ENCODE peak calls at places on chromosomes 13 and 19, in nine cellular contexts. U is uterus; P is Caco-2; S is tibial artery; G is keratinocyte; X is mucosa of descending colon; Q is upper lobe of right lung; B is right lobe of liver; F is CD8-positive, alpha-beta T cell. D is an unnamed sample. For H3K4me1 and H3K9me3, the result is how much of the 10 kb centered on the place peaks cover.

GRCh38 chr13:101730420-101731000 is 278.0 kb downstream of the ITGBL1 start:
- DNase-seq in U (no peak), P (no peak), S (no peak), X (no peak), F (no peak), B (no peak), Q (no peak), G (no peak), D (no peak)

GRCh38 chr13:29753593-29754485 is 96.6 kb downstream of the UBL3 start:
- DNase-seq in X (no peak), G (no peak), S (no peak), Q (no peak), B (no peak), P (no peak), U (no peak), F (no peak), D (no peak)

GRCh38 chr19:2550431-2551171 is 74.7 kb downstream of the GADD45B start:
- DNase-seq in S (no peak), X (no peak), P (no peak), B (peak), U (no peak), F (no peak), Q (peak), G (no peak), D (no peak)

GRCh38 chr13:35720690-35721554 is 244.4 kb upstream of the MAB21L1 start:
- DNase-seq in G (no peak), U (peak), X (peak), Q (no peak), S (no peak), P (peak), F (no peak), B (no peak), D (no peak)

GRCh38 chr19:55519461-55520311 is 17.2 kb downstream of the SBK2 start:
- DNase-seq in S (no peak), P (no peak), Q (no peak), X (no peak), F (no peak), G (peak), U (no peak), B (no peak), D (no peak)

GRCh38 chr13:36454962-36455361 is 22.7 kb downstream of the CCNA1 start:
- DNase-seq in S (no peak), P (no peak), X (no peak), G (no peak), F (no peak), U (peak), B (no peak), Q (no peak), D (no peak)

GRCh38 chr13:34405410-34405809 is 536.7 kb upstream of the NBEA start:
- DNase-seq in S (no peak), U (no peak), Q (no peak), B (no peak), F (no peak), X (no peak), P (no peak), G (no peak), D (no peak)

GRCh38 chr13:112733661-112734379 is 44.0 kb downstream of the ATP11A start:
- DNase-seq in U (no peak), F (no peak), X (no peak), S (no peak), P (no peak), Q (peak), G (no peak), B (no peak), D (no peak)

GRCh38 chr19:12555456-12555930 is 4.2 kb upstream of the ZNF564 start:
- DNase-seq in Q (no peak), G (no peak), F (no peak), X (no peak), S (no peak), B (peak), P (no peak), U (no peak), D (no peak)

GRCh38 chr13:112251930-112252585 is 124.1 kb upstream of the SPACA7 start:
- DNase-seq in B (no peak), X (no peak), G (no peak), S (no peak), F (peak), U (no peak), P (no peak), Q (no peak), D (no peak)

GRCh38 chr19:42350417-42350816 is 25.0 kb downstream of the MEGF8 start:
- DNase-seq in X (no peak), B (no peak), Q (no peak), P (no peak), F (no peak), U (no peak), S (no peak), G (no peak), D (no peak)

GRCh38 chr13:106796280-106797047 is 228.5 kb upstream of the ARGLU1 start:
- DNase-seq in P (no peak), Q (no peak), B (no peak), S (no peak), X (no peak), U (no peak), F (no peak), G (no peak), D (no peak)

GRCh38 chr19:14476663-14477401 is 1.7 kb upstream of the PTGER1 start:
- DNase-seq in Q (no peak), P (no peak), U (peak), G (peak), B (no peak), F (no peak), X (no peak), S (peak), D (peak)

GRCh38 chr19:46385636-46386035 is 27.7 kb downstream of the CCDC8 start:
- DNase-seq in F (no peak), U (no peak), P (peak), B (peak), X (no peak), G (no peak), Q (peak), S (no peak), D (no peak)

GRCh38 chr19:38266981-38267597 is 2.7 kb downstream of the SPINT2 start:
- DNase-seq in B (no peak), G (no peak), F (no peak), Q (no peak), U (no peak), X (peak), P (peak), S (no peak), D (no peak)

GRCh38 chr13:79480954-79481684 is at the start of gene NDFIP2:
- DNase-seq in G (no peak), Q (peak), B (peak), F (peak), S (peak), X (peak), P (peak), U (peak), D (peak)

GRCh38 chr13:39452412-39452811 is 150.6 kb downstream of the LHFPL6 start:
- DNase-seq in Q (no peak), G (no peak), X (no peak), B (no peak), S (no peak), F (no peak), U (no peak), P (no peak), D (no peak)

GRCh38 chr19:54173951-54174817 is 1.2 kb upstream of the TMC4 start:
- DNase-seq in P (no peak), S (no peak), Q (no peak), U (no peak), X (no peak), F (no peak), B (no peak), G (no peak), D (no peak)

GRCh38 chr19:57282011-57282636 is 1.8 kb downstream of the ZNF460 start:
- DNase-seq in U (no peak), P (no peak), Q (no peak), F (no peak), S (no peak), X (no peak), G (peak), B (no peak), D (no peak)

GRCh38 chr19:42466521-42467436 is 24.0 kb upstream of the CXCL17 start:
- DNase-seq in S (no peak), B (no peak), P (no peak), X (no peak), G (no peak), U (no peak), Q (no peak), F (no peak), D (no peak)

GRCh38 chr13:75694742-75695141 is 58.6 kb downstream of the LMO7 start:
- DNase-seq in P (no peak), U (no peak), S (no peak), F (no peak), X (no peak), G (no peak), Q (peak), B (no peak), D (no peak)

GRCh38 chr13:41674246-41674645 is 216.9 kb downstream of the RGCC start:
- DNase-seq in Q (no peak), S (no peak), P (no peak), B (no peak), X (no peak), U (no peak), G (no peak), F (no peak), D (no peak)

GRCh38 chr13:87169337-87169736 is 501.8 kb upstream of the SLITRK5 start:
- DNase-seq in S (no peak), B (no peak), Q (no peak), X (no peak), P (no peak), F (no peak), G (no peak), U (no peak), D (no peak)

GRCh38 chr13:105491345-105491744 is 1044.1 kb downstream of the EFNB2 start:
- DNase-seq in P (no peak), Q (no peak), B (no peak), X (no peak), F (no peak), U (no peak), G (no peak), S (no peak), D (no peak)

GRCh38 chr13:26280822-26281221 is 26.9 kb downstream of the CDK8 start:
- DNase-seq in B (no peak), Q (no peak), S (no peak), G (no peak), U (no peak), X (peak), P (no peak), F (no peak), D (no peak)

GRCh38 chr13:39779337-39780270 is 124.1 kb downstream of the COG6 start:
- DNase-seq in Q (no peak), X (peak), G (no peak), B (no peak), U (no peak), S (no peak), F (peak), P (no peak), D (peak)

GRCh38 chr13:112905086-112905485 is 63.9 kb upstream of the MCF2L start:
- DNase-seq in U (no peak), S (no peak), F (no peak), X (no peak), B (no peak), Q (no peak), G (no peak), P (no peak), D (no peak)

GRCh38 chr13:20991741-20992520 is 69.5 kb downstream of the LATS2 start:
- DNase-seq in S (no peak), Q (no peak), B (no peak), G (no peak), U (no peak), P (no peak), X (no peak), F (no peak), D (no peak)
- H3K4me1 ChIP-seq in S (under half), Q (under half), B (under half), G (under half), U (under half), P (under half), X (under half), F (under half), D (under half)

DNA sequence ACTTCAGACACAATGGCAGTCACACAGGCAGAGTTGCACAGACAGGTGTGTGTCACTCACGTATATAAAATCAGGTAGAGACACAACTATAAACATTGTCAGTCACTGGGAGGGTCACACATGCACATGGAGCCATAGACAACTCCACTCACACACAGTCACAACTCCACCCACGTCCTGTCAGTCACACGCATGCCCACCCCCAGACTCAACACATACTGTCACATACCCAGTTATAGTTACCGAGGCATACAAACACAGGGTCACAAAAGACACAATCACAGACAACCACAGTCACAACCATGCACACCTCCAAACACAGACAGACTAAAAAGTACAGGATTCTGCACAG is 1.5 kb downstream of the NUMBL start:
- DNase-seq in F (no peak), B (no peak), S (no peak), P (no peak), G (no peak), U (no peak), X (no peak), Q (no peak), D (no peak)
- H3K4me3 ChIP-seq in F (no peak), B (no peak), S (peak), P (no peak), G (no peak), U (peak), X (no peak), Q (peak), D (no peak)

GRCh38 chr19:16002985-16003384 is 54.2 kb downstream of the OR10H4 start:
- DNase-seq in U (no peak), Q (no peak), F (peak), P (no peak), S (no peak), X (no peak), G (no peak), B (no peak), D (no peak)
- H3K9me3 ChIP-seq in U (under half), Q (under half), F (under half), P (under half), S (under half), X (under half), G (under half), B (under half), D (under half)

GRCh38 chr13:110425444-110425780 is 118.3 kb downstream of the COL4A2 start:
- DNase-seq in P (no peak), B (no peak), U (no peak), F (no peak), X (no peak), S (no peak), G (no peak), Q (no peak), D (no peak)
- H3K4me1 ChIP-seq in P (under half), B (under half), U (under half), F (under half), X (under half), S (under half), G (under half), Q (under half), D (under half)

GRCh38 chr13:99500839-99501134 is 485 bp upstream of the TM9SF2 start:
- DNase-seq in S (no peak), G (no peak), F (no peak), P (no peak), Q (no peak), X (no peak), B (no peak), U (no peak), D (no peak)

GRCh38 chr13:99495478-99496321 is 5.6 kb upstream of the TM9SF2 start:
- DNase-seq in Q (no peak), U (no peak), X (no peak), S (no peak), G (no peak), B (no peak), P (no peak), F (no peak), D (no peak)

GRCh38 chr13:99498304-99499161 is 2.7 kb upstream of the TM9SF2 start:
- DNase-seq in G (peak), X (peak), P (peak), Q (peak), F (peak), U (peak), S (peak), B (peak), D (peak)

GRCh38 chr13:99501135-99501951 is at the start of gene TM9SF2:
- DNase-seq in P (peak), F (peak), X (peak), B (peak), G (peak), U (peak), Q (peak), S (peak), D (peak)

GRCh38 chr13:99496322-99497142 is 4.7 kb upstream of the TM9SF2 start:
- DNase-seq in X (peak), U (peak), P (peak), G (no peak), F (peak), B (peak), Q (no peak), S (peak), D (peak)
- H3K4me3 ChIP-seq in X (no peak), U (peak), P (peak), G (peak), F (peak), B (peak), Q (peak), S (peak), D (peak)

GRCh38 chr19:39937094-39937493 is 2.7 kb upstream of the FCGBP start:
- DNase-seq in F (no peak), S (no peak), Q (no peak), G (no peak), X (peak), B (no peak), U (no peak), P (no peak), D (peak)

GRCh38 chr19:39934584-39935233 is at the start of gene FCGBP:
- DNase-seq in F (peak), Q (no peak), X (peak), P (no peak), B (no peak), U (no peak), G (no peak), S (no peak), D (no peak)

GRCh38 chr19:39935262-39935661 is 828 bp upstream of the FCGBP start:
- DNase-seq in B (no peak), U (no peak), X (no peak), F (no peak), P (no peak), Q (no peak), G (no peak), S (no peak), D (no peak)

GRCh38 chr19:39936622-39937021 is 2.2 kb upstream of the FCGBP start:
- DNase-seq in S (no peak), U (no peak), B (no peak), Q (no peak), X (no peak), F (no peak), G (no peak), P (no peak), D (no peak)

DNA sequence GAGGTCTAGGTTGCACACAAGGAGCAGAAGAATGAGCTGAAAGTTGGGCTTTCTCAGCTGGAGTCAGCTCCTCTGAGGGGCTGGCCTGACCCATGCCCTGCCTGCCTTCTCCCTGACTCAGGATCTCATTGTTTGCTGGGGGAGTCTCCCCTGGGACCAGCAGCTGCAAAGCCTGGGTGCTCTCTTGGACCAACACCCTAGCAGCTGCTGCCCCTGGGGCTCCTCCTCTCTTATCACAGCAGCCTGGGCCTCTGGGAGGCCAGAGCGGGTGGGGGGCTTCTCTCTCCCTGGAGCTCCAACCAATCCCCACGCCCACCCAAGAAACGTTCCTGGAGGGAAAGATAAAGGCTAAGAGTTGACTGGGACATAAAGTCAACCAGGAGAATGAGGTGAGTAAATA is 1.6 kb upstream of the FCGBP start:
- DNase-seq in P (no peak), G (no peak), S (no peak), U (no peak), Q (no peak), F (no peak), X (peak), B (no peak), D (no peak)
- H3K9me3 ChIP-seq in P (under half), G (under half), S (under half), U (under half), Q (under half), F (under half), X (under half), B (under half), D (under half)